ENCODE peak calls at places on chromosomes 5 and 9, in seven cellular contexts. I, Z, L, U, B, Y and P are unnamed samples.

GRCh38 chr9:33044677-33045282 is 19.7 kb downstream of the DNAJA1 start:
- DNase-seq in Z (peak), L (no peak), B (no peak), I (peak), U (peak), Y (no peak), P (peak)

GRCh38 chr5:2917524-2917923 is 166.0 kb upstream of the IRX2 start:
- DNase-seq in U (no peak), Y (no peak), B (no peak), L (no peak), I (no peak), Z (no peak), P (no peak)

GRCh38 chr5:154365823-154366222 is 80.0 kb upstream of the SAP30L start:
- DNase-seq in I (no peak), U (no peak), L (peak), B (no peak), Y (no peak), Z (no peak), P (peak)

GRCh38 chr5:31537856-31538255 is 5.8 kb downstream of the C5orf22 start:
- DNase-seq in L (peak), Z (no peak), B (no peak), I (no peak), U (no peak), Y (no peak), P (no peak)

GRCh38 chr5:115600771-115601170 is 1.5 kb downstream of the TICAM2 start:
- DNase-seq in Z (no peak), L (peak), I (no peak), Y (no peak), B (no peak), U (no peak), P (no peak)

GRCh38 chr5:89847743-89848142 is 561.8 kb downstream of the CETN3 start:
- DNase-seq in L (peak), I (no peak), U (no peak), Y (no peak), B (no peak), Z (no peak), P (no peak)

GRCh38 chr5:155299342-155300006 is 285.9 kb downstream of the KIF4B start:
- DNase-seq in U (no peak), B (no peak), Z (no peak), L (no peak), I (peak), Y (no peak), P (no peak)

GRCh38 chr5:55052383-55052931 is 28.4 kb downstream of the GZMK start:
- DNase-seq in Y (no peak), Z (no peak), U (no peak), I (no peak), L (peak), B (no peak), P (no peak)

GRCh38 chr5:137714494-137714893 is 21.4 kb downstream of the KLHL3 start:
- DNase-seq in B (no peak), U (no peak), Z (no peak), L (no peak), Y (no peak), I (no peak), P (no peak)

DNA sequence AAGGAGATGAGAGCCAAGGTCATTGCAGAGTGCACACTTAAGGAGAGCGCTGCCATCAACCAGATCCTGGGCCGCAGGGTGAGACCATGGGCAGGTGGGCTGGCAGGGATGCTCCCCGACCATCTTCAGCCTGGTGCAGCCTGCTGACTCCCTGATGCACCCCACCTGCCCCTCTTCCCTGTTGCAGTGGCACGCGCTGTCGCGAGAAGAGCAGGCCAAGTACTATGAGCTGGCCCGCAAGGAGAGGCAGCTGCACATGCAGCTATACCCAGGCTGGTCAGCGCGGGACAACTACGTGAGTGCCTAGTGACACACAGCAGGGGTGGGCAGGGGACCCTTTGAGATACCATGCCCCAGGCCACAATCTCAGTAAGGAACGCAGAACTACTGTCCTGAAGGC is 28.3 kb downstream of the TCF7 start:
- DNase-seq in B (no peak), Y (peak), I (peak), Z (no peak), U (no peak), L (no peak), P (no peak)
- TF ChIP-seq POLR2A in B (no peak), Y (no peak), I (no peak), Z (no peak), U (no peak), L (no peak), P (no peak)

GRCh38 chr9:97041898-97042297 is 3.0 kb upstream of the CTSV start:
- DNase-seq in B (no peak), Z (peak), I (no peak), U (no peak), L (no peak), Y (no peak), P (no peak)

GRCh38 chr9:97038551-97038908 is 412 bp downstream of the CTSV start:
- DNase-seq in U (no peak), I (no peak), L (no peak), Y (no peak), B (no peak), Z (no peak), P (no peak)

DNA sequence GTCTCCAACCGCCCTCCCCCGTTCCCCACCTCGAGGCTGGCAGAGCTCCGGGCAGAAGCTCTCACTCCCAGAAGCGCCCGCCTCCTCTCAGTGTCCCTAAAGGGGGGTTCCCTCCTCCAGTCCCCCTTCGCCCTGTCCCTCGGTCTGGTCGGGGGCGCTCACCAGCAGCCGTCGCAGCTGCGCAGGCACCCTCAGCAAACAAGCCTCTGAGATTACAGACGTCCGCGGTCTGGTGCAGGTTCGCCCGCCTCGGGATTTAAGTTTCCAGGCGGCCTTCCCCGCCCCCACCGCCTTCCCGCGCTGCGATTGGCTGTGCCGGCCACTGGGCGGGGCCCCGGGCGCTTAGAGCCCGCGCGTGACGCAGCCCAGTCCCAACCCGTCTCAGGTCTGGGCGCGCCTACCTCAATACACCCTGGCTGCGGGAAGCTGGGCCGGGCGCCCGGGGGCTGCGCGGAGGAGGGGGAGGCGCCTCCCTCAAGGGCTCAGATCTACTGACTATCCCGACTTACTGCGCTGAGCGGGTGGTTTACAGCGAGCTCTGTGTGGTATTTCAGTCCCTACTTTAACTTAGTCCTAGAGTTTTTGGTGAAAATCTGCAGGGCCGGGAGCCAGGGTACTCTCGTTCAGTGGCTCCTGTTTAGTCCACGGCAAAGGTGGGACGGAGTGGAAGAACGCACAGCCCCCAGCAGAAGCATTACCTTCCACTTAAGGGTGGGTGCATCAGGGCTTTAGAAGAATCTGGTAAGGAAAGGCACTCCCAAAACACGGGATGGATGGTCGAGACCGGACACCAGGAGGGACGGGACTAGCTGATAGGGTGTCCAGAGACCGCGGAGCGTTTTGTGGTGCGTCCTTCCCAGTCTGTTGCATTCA is at the start of gene CTSV:
- DNase-seq in B (peak), U (peak), Z (peak), I (peak), L (peak), Y (peak), P (peak)
- TF ChIP-seq POLR2A in B (peak), U (peak), Z (peak), I (no peak), L (no peak), Y (no peak), P (no peak)

GRCh38 chr9:122118343-122119165 is 25.4 kb upstream of the TTLL11 start:
- DNase-seq in Y (no peak), U (no peak), I (no peak), B (no peak), Z (no peak), L (peak), P (no peak)
- TF ChIP-seq POLR2A in Y (no peak), U (no peak), I (no peak), B (no peak), Z (no peak), L (no peak), P (no peak)

GRCh38 chr5:172943906-172944305 is 15.3 kb upstream of the RPL26L1 start:
- DNase-seq in Y (no peak), Z (no peak), L (no peak), I (no peak), B (no peak), U (no peak), P (no peak)
- TF ChIP-seq POLR2A in Y (no peak), Z (no peak), L (no peak), I (no peak), B (no peak), U (no peak), P (no peak)

DNA sequence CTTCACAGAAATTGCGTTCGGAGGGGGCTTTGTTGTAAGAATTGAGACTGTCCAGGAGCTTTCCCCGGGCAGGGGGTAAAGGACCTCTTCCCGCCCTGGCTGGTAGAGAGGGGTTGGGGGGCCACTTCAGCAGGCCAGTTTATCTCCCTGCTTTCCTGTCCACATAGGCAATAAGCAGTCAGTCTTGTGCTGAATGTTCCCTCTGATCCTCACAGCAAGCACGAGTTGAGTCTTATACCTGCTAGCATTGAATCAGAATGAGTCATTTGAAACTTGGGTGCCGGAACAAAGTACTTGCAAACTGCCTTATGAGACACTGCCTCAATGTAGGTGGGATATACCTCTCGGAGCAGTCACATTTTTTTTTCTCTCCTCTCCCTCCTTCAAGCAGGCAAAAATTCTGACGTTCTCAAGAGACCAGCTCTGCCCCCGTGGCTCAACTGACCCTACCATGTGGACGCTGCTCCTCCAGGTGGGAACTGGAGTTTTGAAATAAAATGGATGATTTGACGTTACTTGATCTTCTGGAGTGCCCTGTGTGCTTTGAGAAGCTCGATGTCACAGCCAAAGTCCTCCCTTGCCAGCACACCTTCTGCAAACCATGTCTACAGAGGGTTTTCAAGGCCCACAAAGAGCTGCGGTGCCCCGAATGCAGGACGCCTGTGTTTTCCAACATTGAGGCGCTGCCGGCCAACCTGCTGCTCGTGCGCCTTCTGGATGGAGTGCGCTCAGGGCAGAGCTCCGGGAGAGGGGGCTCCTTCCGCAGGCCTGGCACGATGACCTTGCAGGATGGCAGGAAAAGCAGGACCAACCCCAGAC is 1.3 kb downstream of the SH3RF2 start:
- DNase-seq in I (no peak), U (peak), B (no peak), Y (no peak), Z (peak), L (peak), P (no peak)
- TF ChIP-seq POLR2A in I (no peak), U (no peak), B (no peak), Y (no peak), Z (peak), L (no peak), P (no peak)

DNA sequence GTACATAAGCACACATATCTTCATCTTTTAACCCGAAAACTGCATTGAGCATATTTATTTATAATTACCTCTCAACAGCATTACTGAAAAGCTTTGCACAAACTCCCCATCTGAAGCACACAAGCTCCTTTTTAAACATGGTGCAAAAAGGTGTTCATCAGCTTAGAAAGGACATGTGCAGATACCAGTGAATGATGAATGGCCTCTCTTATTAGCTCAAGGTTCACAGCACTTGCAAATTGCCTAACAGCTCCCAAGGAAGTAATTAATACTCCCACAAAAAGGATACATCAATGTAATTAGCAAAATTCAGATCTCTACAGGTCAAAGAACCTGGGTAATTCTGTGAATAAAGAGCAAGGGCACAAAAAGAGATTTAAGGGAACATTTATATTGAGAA is 422.0 kb downstream of the HINT1 start:
- DNase-seq in U (no peak), B (no peak), Z (no peak), I (no peak), Y (no peak), L (no peak), P (no peak)
- TF ChIP-seq POLR2A in U (no peak), B (no peak), Z (no peak), I (no peak), Y (no peak), L (no peak), P (no peak)

DNA sequence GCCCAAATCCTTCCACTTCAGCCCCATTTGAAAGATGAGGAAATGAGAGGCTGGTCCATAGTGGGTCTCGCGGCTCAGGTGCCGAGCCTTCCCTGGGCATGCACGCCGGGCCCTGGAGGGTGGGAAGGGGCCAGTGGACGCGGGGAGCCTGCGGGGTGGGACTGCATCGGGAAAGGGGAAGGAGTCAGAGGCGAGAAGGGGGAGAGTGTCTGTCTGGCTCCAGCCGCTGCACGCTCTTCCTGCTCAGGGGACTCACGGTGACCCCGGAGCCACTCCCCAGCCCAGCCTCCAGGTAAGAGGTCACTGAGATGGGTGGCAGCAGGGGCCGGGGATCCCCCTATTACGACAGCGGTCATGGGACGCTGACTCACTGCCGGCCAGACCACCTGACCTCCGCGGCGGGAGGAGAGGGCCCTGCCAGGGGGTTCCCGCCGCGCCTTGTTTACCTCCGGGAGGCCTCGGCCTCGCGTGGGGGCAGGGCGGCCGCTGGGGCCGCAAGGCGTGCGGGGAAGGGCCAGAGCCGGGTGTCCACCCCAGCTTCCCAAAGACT is 1.9 kb upstream of the SQSTM1 start:
- DNase-seq in B (peak), Y (peak), Z (peak), I (peak), U (peak), L (peak), P (peak)
- TF ChIP-seq POLR2A in B (peak), Y (no peak), Z (peak), I (no peak), U (no peak), L (no peak), P (peak)

GRCh38 chr5:126776499-126777256 is at the start of gene LMNB1:
- DNase-seq in Z (peak), L (peak), U (peak), B (peak), I (peak), Y (peak), P (peak)
- TF ChIP-seq POLR2A in Z (peak), L (peak), U (peak), B (no peak), I (no peak), Y (no peak), P (peak)

GRCh38 chr9:92640398-92641091 is 29.4 kb downstream of the IPPK start:
- DNase-seq in Z (no peak), B (peak), I (no peak), L (no peak), Y (peak), U (no peak), P (no peak)
- TF ChIP-seq POLR2A in Z (no peak), B (no peak), I (no peak), L (no peak), Y (no peak), U (no peak), P (no peak)

DNA sequence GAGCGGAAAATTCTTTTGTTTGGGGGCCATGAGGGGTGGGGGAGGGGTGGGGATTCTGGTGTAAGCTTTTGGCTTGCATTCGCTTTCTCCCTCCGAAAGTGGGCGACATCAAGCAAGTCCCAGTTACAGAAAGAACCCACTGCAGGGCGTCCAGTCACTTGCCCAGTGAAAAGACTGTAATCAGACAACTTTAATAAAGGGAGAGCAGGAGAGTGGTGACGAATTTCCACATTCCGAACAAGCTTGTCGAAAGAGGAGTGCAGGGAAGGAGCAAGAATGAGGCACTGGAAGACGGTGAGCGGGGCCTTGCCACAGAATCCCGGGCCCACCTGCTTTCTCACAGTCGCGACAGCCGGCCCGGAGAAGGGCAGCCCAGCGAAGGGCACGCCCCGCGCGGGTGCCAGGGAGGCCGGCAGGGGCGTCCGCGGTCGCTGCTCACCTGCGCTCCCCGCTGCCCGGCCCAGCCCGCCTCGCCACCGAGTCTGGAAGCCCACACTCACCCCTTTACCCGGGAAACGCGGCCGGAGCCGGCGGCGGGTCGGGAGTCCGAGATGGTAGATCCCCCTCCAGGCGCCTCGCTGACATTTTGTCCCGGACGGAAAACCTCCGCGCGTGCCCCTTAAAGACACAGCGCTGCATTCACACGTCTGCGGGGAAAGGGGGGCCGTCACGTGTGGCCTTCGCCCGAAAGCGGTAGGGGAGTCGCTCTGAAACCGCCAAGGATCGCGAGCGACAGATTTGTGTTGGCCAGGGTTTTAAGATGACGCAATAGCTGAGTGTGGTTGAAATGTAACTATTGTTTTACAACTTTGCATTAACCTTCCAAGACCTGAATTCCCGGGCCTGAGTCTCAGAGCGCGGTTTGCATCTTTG is at the start of gene ZBED3:
- DNase-seq in L (peak), Y (peak), U (peak), I (peak), Z (peak), B (peak), P (peak)
- TF ChIP-seq POLR2A in L (no peak), Y (no peak), U (no peak), I (no peak), Z (peak), B (peak), P (no peak)